ENCODE peak calls at places on chromosome 17, in seven cellular contexts. One of them, this sample, is unnamed. For H3K9me3, the result is how much of the 10 kb centered on the place peaks cover.

GRCh38 chr17:71117461-71117860 is 948.1 kb downstream of the KCNJ2 start:
- DNase-seq in stomach: no peak
- DNase-seq in Panc1: no peak
- DNase-seq in prostate gland: no peak
- DNase-seq in K562: no peak
- DNase-seq in transverse colon: no peak
- DNase-seq in HCT116: no peak
- DNase-seq in this sample: no peak

GRCh38 chr17:40864661-40865380 is 2.2 kb downstream of the KRT12 start:
- DNase-seq in stomach: no peak
- DNase-seq in Panc1: no peak
- DNase-seq in prostate gland: no peak
- DNase-seq in K562: no peak
- DNase-seq in transverse colon: no peak
- DNase-seq in HCT116: no peak
- DNase-seq in this sample: no peak

GRCh38 chr17:82891911-82892310 is 52.1 kb upstream of the ZNF750 start:
- DNase-seq in stomach: no peak
- DNase-seq in Panc1: no peak
- DNase-seq in prostate gland: no peak
- DNase-seq in K562: no peak
- DNase-seq in transverse colon: no peak
- DNase-seq in HCT116: no peak
- DNase-seq in this sample: no peak

GRCh38 chr17:74379495-74380085 is 12.3 kb downstream of the GPR142 start:
- DNase-seq in stomach: peak
- DNase-seq in Panc1: no peak
- DNase-seq in prostate gland: peak
- DNase-seq in K562: peak
- DNase-seq in transverse colon: peak
- DNase-seq in HCT116: peak
- DNase-seq in this sample: peak

GRCh38 chr17:1438593-1439083 is 17.4 kb downstream of the CRK start:
- DNase-seq in stomach: no peak
- DNase-seq in Panc1: no peak
- DNase-seq in prostate gland: no peak
- DNase-seq in K562: peak
- DNase-seq in transverse colon: no peak
- DNase-seq in HCT116: no peak
- DNase-seq in this sample: no peak

GRCh38 chr17:81130385-81131288 is 34.7 kb upstream of the PVALEF start:
- DNase-seq in stomach: no peak
- DNase-seq in Panc1: no peak
- DNase-seq in prostate gland: no peak
- DNase-seq in K562: no peak
- DNase-seq in transverse colon: no peak
- DNase-seq in HCT116: no peak
- DNase-seq in this sample: no peak

GRCh38 chr17:73349138-73349537 is 37.3 kb upstream of the CDC42EP4 start:
- DNase-seq in stomach: no peak
- DNase-seq in Panc1: no peak
- DNase-seq in prostate gland: no peak
- DNase-seq in K562: no peak
- DNase-seq in transverse colon: no peak
- DNase-seq in HCT116: no peak
- DNase-seq in this sample: no peak

GRCh38 chr17:47324224-47325020 is 667 bp downstream of the EFCAB13 start:
- DNase-seq in stomach: peak
- DNase-seq in Panc1: peak
- DNase-seq in prostate gland: peak
- DNase-seq in K562: peak
- DNase-seq in transverse colon: peak
- DNase-seq in HCT116: no peak
- DNase-seq in this sample: peak

GRCh38 chr17:83007504-83008475 is 71.6 kb upstream of the METRNL start:
- DNase-seq in stomach: no peak
- DNase-seq in Panc1: no peak
- DNase-seq in prostate gland: no peak
- DNase-seq in K562: no peak
- DNase-seq in transverse colon: no peak
- DNase-seq in HCT116: no peak
- DNase-seq in this sample: no peak

GRCh38 chr17:49748791-49749190 is 15.1 kb downstream of the FAM117A start:
- DNase-seq in stomach: no peak
- DNase-seq in Panc1: no peak
- DNase-seq in prostate gland: no peak
- DNase-seq in K562: no peak
- DNase-seq in transverse colon: peak
- DNase-seq in HCT116: no peak
- DNase-seq in this sample: no peak

GRCh38 chr17:73278465-73279453 is 17.1 kb upstream of the CPSF4L start:
- DNase-seq in stomach: peak
- DNase-seq in Panc1: no peak
- DNase-seq in prostate gland: peak
- DNase-seq in K562: no peak
- DNase-seq in transverse colon: peak
- DNase-seq in HCT116: no peak
- DNase-seq in this sample: no peak

GRCh38 chr17:43758497-43759174 is at the start of gene SOST:
- DNase-seq in stomach: no peak
- DNase-seq in Panc1: no peak
- DNase-seq in prostate gland: no peak
- DNase-seq in K562: peak
- DNase-seq in transverse colon: no peak
- DNase-seq in HCT116: no peak
- DNase-seq in this sample: no peak

GRCh38 chr17:78998311-78999055 is 11.1 kb downstream of the CANT1 start:
- DNase-seq in stomach: peak
- DNase-seq in Panc1: no peak
- DNase-seq in prostate gland: peak
- DNase-seq in K562: no peak
- DNase-seq in transverse colon: peak
- DNase-seq in HCT116: no peak
- DNase-seq in this sample: peak

GRCh38 chr17:67150826-67151225 is 94.2 kb downstream of the HELZ start:
- DNase-seq in stomach: no peak
- DNase-seq in Panc1: no peak
- DNase-seq in prostate gland: no peak
- DNase-seq in K562: no peak
- DNase-seq in transverse colon: no peak
- DNase-seq in HCT116: no peak
- DNase-seq in this sample: no peak

GRCh38 chr17:15744885-15745284 is 12.8 kb downstream of the TBC1D26 start:
- DNase-seq in stomach: no peak
- DNase-seq in Panc1: no peak
- DNase-seq in prostate gland: no peak
- DNase-seq in K562: no peak
- DNase-seq in transverse colon: no peak
- DNase-seq in HCT116: no peak
- DNase-seq in this sample: no peak

GRCh38 chr17:76893623-76894358 is 25.6 kb downstream of the MGAT5B start:
- DNase-seq in stomach: no peak
- DNase-seq in Panc1: no peak
- DNase-seq in prostate gland: no peak
- DNase-seq in K562: no peak
- DNase-seq in transverse colon: no peak
- DNase-seq in HCT116: no peak
- DNase-seq in this sample: no peak

GRCh38 chr17:76582660-76583059 is 3.0 kb downstream of the ST6GALNAC2 start:
- DNase-seq in stomach: no peak
- DNase-seq in Panc1: no peak
- DNase-seq in prostate gland: no peak
- DNase-seq in K562: no peak
- DNase-seq in transverse colon: no peak
- DNase-seq in HCT116: no peak
- DNase-seq in this sample: no peak

GRCh38 chr17:72788950-72789585 is 303.4 kb downstream of the SLC39A11 start:
- DNase-seq in stomach: no peak
- DNase-seq in Panc1: no peak
- DNase-seq in prostate gland: no peak
- DNase-seq in K562: no peak
- DNase-seq in transverse colon: no peak
- DNase-seq in HCT116: no peak
- DNase-seq in this sample: no peak

GRCh38 chr17:3935140-3935542 is 18.9 kb upstream of the P2RX1 start:
- DNase-seq in stomach: peak
- DNase-seq in Panc1: no peak
- DNase-seq in prostate gland: peak
- DNase-seq in K562: peak
- DNase-seq in transverse colon: peak
- DNase-seq in HCT116: peak
- DNase-seq in this sample: peak

GRCh38 chr17:2054740-2055493 is at the start of gene HIC1:
- DNase-seq in stomach: peak
- DNase-seq in Panc1: no peak
- DNase-seq in prostate gland: peak
- DNase-seq in K562: peak
- DNase-seq in transverse colon: peak
- DNase-seq in HCT116: no peak
- DNase-seq in this sample: peak

GRCh38 chr17:71438631-71439146 is 682.1 kb upstream of the SOX9 start:
- DNase-seq in stomach: no peak
- DNase-seq in Panc1: peak
- DNase-seq in prostate gland: no peak
- DNase-seq in K562: no peak
- DNase-seq in transverse colon: no peak
- DNase-seq in HCT116: peak
- DNase-seq in this sample: no peak

GRCh38 chr17:81165246-81166032 is at the start of gene PVALEF:
- DNase-seq in stomach: no peak
- DNase-seq in Panc1: no peak
- DNase-seq in prostate gland: no peak
- DNase-seq in K562: no peak
- DNase-seq in transverse colon: no peak
- DNase-seq in HCT116: no peak
- DNase-seq in this sample: peak

GRCh38 chr17:28950752-28951427 is 428 bp downstream of the PHF12 start:
- DNase-seq in stomach: no peak
- DNase-seq in Panc1: no peak
- DNase-seq in prostate gland: peak
- DNase-seq in K562: no peak
- DNase-seq in transverse colon: no peak
- DNase-seq in HCT116: no peak
- DNase-seq in this sample: no peak

GRCh38 chr17:28948873-28949184 is 2.5 kb downstream of the PHF12 start:
- DNase-seq in stomach: no peak
- DNase-seq in Panc1: no peak
- DNase-seq in prostate gland: peak
- DNase-seq in K562: no peak
- DNase-seq in transverse colon: no peak
- DNase-seq in HCT116: no peak
- DNase-seq in this sample: no peak

GRCh38 chr17:28948342-28948741 is 3.0 kb downstream of the PHF12 start:
- DNase-seq in stomach: no peak
- DNase-seq in Panc1: no peak
- DNase-seq in prostate gland: no peak
- DNase-seq in K562: no peak
- DNase-seq in transverse colon: no peak
- DNase-seq in HCT116: no peak
- DNase-seq in this sample: no peak

GRCh38 chr17:28950017-28950751 is 1.1 kb downstream of the PHF12 start:
- DNase-seq in stomach: peak
- DNase-seq in Panc1: no peak
- DNase-seq in prostate gland: peak
- DNase-seq in K562: peak
- DNase-seq in transverse colon: peak
- DNase-seq in HCT116: no peak
- DNase-seq in this sample: peak

GRCh38 chr17:28949185-28950016 is 1.9 kb downstream of the PHF12 start:
- DNase-seq in stomach: peak
- DNase-seq in Panc1: no peak
- DNase-seq in prostate gland: peak
- DNase-seq in K562: peak
- DNase-seq in transverse colon: peak
- DNase-seq in HCT116: no peak
- DNase-seq in this sample: peak
- TF ChIP-seq POLR2AphosphoS5 in stomach: no peak
- TF ChIP-seq POLR2AphosphoS5 in Panc1: peak
- TF ChIP-seq POLR2AphosphoS5 in prostate gland: peak
- TF ChIP-seq POLR2AphosphoS5 in K562: peak
- TF ChIP-seq POLR2AphosphoS5 in transverse colon: no peak
- TF ChIP-seq POLR2AphosphoS5 in HCT116: peak
- TF ChIP-seq POLR2AphosphoS5 in this sample: peak

GRCh38 chr17:26792486-26792885 is 501.4 kb upstream of the WSB1 start:
- DNase-seq in stomach: no peak
- DNase-seq in Panc1: peak
- DNase-seq in prostate gland: no peak
- DNase-seq in K562: no peak
- DNase-seq in transverse colon: no peak
- DNase-seq in HCT116: no peak
- DNase-seq in this sample: no peak
- H3K9me3 ChIP-seq in stomach: half or more
- H3K9me3 ChIP-seq in Panc1: under half
- H3K9me3 ChIP-seq in prostate gland: under half
- H3K9me3 ChIP-seq in K562: under half
- H3K9me3 ChIP-seq in transverse colon: under half
- H3K9me3 ChIP-seq in HCT116: half or more
- H3K9me3 ChIP-seq in this sample: half or more

DNA sequence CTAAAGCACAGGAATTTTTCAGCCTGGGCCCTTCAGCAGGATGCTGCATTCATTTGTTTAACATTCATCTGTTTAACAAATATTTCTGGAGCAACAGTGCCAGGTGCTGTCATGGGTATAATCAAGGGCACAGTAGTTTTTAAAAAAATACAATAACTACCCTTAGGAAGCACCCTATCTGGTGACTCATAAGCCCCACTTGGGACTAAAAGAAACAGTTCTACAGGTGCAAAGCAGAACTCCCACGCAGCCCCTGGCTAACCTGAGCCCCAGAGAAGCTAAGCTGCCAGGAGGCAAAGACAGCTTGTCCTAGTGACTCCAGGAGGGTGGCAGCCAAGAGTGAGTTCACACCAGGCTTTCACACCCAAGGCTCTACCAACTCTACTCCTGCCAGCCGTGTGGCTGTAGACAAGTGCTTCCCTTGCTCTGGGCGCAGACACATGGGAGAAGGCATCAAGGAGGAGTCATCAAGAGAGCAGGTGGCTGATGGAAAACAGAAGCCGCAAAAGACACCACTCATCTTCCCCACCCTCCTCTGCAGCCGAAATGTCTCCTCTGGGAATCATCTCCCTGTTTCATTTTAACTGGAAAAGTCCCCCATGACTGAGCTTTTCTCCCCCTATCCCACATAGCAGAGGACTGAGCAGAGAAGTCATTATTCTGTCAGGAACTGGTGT is 14.4 kb downstream of the CUEDC1 start:
- DNase-seq in stomach: no peak
- DNase-seq in Panc1: no peak
- DNase-seq in prostate gland: no peak
- DNase-seq in K562: no peak
- DNase-seq in transverse colon: no peak
- DNase-seq in HCT116: no peak
- DNase-seq in this sample: no peak
- TF ChIP-seq POLR2AphosphoS5 in stomach: no peak
- TF ChIP-seq POLR2AphosphoS5 in Panc1: no peak
- TF ChIP-seq POLR2AphosphoS5 in prostate gland: no peak
- TF ChIP-seq POLR2AphosphoS5 in K562: no peak
- TF ChIP-seq POLR2AphosphoS5 in transverse colon: peak
- TF ChIP-seq POLR2AphosphoS5 in HCT116: no peak
- TF ChIP-seq POLR2AphosphoS5 in this sample: no peak

GRCh38 chr17:61323696-61324539 is 75.7 kb upstream of the TBX2 start:
- DNase-seq in stomach: no peak
- DNase-seq in Panc1: no peak
- DNase-seq in prostate gland: no peak
- DNase-seq in K562: no peak
- DNase-seq in transverse colon: no peak
- DNase-seq in HCT116: no peak
- DNase-seq in this sample: no peak
- H3K9me3 ChIP-seq in stomach: under half
- H3K9me3 ChIP-seq in Panc1: under half
- H3K9me3 ChIP-seq in prostate gland: under half
- H3K9me3 ChIP-seq in K562: under half
- H3K9me3 ChIP-seq in transverse colon: under half
- H3K9me3 ChIP-seq in HCT116: under half
- H3K9me3 ChIP-seq in this sample: under half

This sample was measured in spleen.